ENCODE peak calls at places on chromosomes 12 and 14, in eight cellular contexts. J, V, W, R, Q, L, A and F are unnamed samples.

GRCh38 chr12:6342140-6342889 is 439 bp upstream of the TNFRSF1A start:
- DNase-seq in J (no peak), V (no peak), W (no peak), R (no peak), Q (no peak), L (no peak), A (no peak), F (no peak)

GRCh38 chr12:130522244-130522834 is 184.7 kb downstream of the PIWIL1 start:
- DNase-seq in J (no peak), V (no peak), W (no peak), R (no peak), Q (no peak), L (no peak), A (no peak), F (no peak)

GRCh38 chr12:67650127-67650495 is 1.6 kb downstream of the DYRK2 start:
- DNase-seq in J (peak; percentile 24), V (no peak), W (no peak), R (peak; percentile 59), Q (no peak), L (no peak), A (no peak), F (peak; percentile 19)

GRCh38 chr12:114848661-114849060 is 164.7 kb upstream of the TBX3 start:
- DNase-seq in J (peak; percentile 67), V (no peak), W (peak; percentile 82), R (peak; percentile 8), Q (peak; percentile 55), L (no peak), A (no peak), F (no peak)

GRCh38 chr14:71665157-71665556 is 267.1 kb upstream of the RGS6 start:
- DNase-seq in J (no peak), V (no peak), W (peak; percentile 68), R (no peak), Q (peak; percentile 89), L (no peak), A (no peak), F (no peak)

GRCh38 chr14:101552786-101553231 is 8.5 kb upstream of the DIO3 start:
- DNase-seq in J (no peak), V (no peak), W (no peak), R (no peak), Q (no peak), L (no peak), A (no peak), F (no peak)

GRCh38 chr14:68364823-68365222 is 428.0 kb downstream of the ZFP36L1 start:
- DNase-seq in J (no peak), V (no peak), W (no peak), R (no peak), Q (peak; percentile 44), L (no peak), A (no peak), F (no peak)

GRCh38 chr12:7431993-7432685 is 11.8 kb downstream of the CD163L1 start:
- DNase-seq in J (no peak), V (no peak), W (no peak), R (no peak), Q (no peak), L (no peak), A (no peak), F (no peak)

GRCh38 chr12:123062682-123063426 is 82.4 kb downstream of the ARL6IP4 start:
- DNase-seq in J (peak; percentile 92), V (peak; percentile 37), W (peak; percentile 57), R (peak; percentile 55), Q (peak; percentile 57), L (no peak), A (no peak), F (no peak)

GRCh38 chr12:12628013-12628412 is 16.3 kb downstream of the CREBL2 start:
- DNase-seq in J (no peak), V (no peak), W (peak; percentile 42), R (no peak), Q (peak; percentile 28), L (no peak), A (no peak), F (no peak)

GRCh38 chr14:68284333-68284732 is 464.8 kb downstream of the RAD51B start:
- DNase-seq in J (no peak), V (no peak), W (no peak), R (no peak), Q (no peak), L (no peak), A (no peak), F (no peak)

GRCh38 chr12:31715283-31715825 is 13.5 kb downstream of the AMN1 start:
- DNase-seq in J (no peak), V (peak; percentile 88), W (no peak), R (no peak), Q (peak; percentile 56), L (no peak), A (no peak), F (no peak)

GRCh38 chr12:100211698-100212097 is 11.1 kb downstream of the ACTR6 start:
- DNase-seq in J (no peak), V (no peak), W (no peak), R (no peak), Q (no peak), L (no peak), A (no peak), F (no peak)

GRCh38 chr12:100214518-100214917 is 13.9 kb downstream of the ACTR6 start:
- DNase-seq in J (no peak), V (no peak), W (no peak), R (no peak), Q (no peak), L (no peak), A (no peak), F (no peak)

GRCh38 chr12:100213016-100213891 is 12.6 kb downstream of the ACTR6 start:
- DNase-seq in J (no peak), V (no peak), W (no peak), R (no peak), Q (no peak), L (no peak), A (no peak), F (no peak)

GRCh38 chr12:100207311-100207710 is 6.7 kb downstream of the ACTR6 start:
- DNase-seq in J (no peak), V (no peak), W (no peak), R (no peak), Q (no peak), L (no peak), A (no peak), F (no peak)

GRCh38 chr12:100208834-100209233 is 8.2 kb downstream of the ACTR6 start:
- DNase-seq in J (no peak), V (no peak), W (no peak), R (no peak), Q (no peak), L (no peak), A (no peak), F (no peak)
- H3K4me3 ChIP-seq in J (no peak overlapping the region), V (no peak overlapping the region), W (no peak overlapping the region), R (no peak overlapping the region), Q (no peak overlapping the region), L (no peak overlapping the region), A (no peak overlapping the region), F (no peak overlapping the region)

GRCh38 chr14:25759251-25759650 is 709.3 kb upstream of the STXBP6 start:
- DNase-seq in J (no peak), V (no peak), W (no peak), R (no peak), Q (no peak), L (no peak), A (no peak), F (no peak)
- H3K27ac ChIP-seq in J (no peak overlapping the region), V (no peak overlapping the region), W (no peak overlapping the region), R (no peak overlapping the region), Q (no peak overlapping the region), L (no peak overlapping the region), A (no peak overlapping the region), F (no peak overlapping the region)

GRCh38 chr12:28583771-28584261 is 393.6 kb downstream of the CCDC91 start:
- DNase-seq in J (no peak), V (no peak), W (no peak), R (no peak), Q (peak; percentile 82), L (no peak), A (no peak), F (no peak)
- TF ChIP-seq CTCF in J (no peak), V (peak; percentile 47), W (peak; percentile 48), R (no peak), Q (peak; percentile 23), L (no peak), A (no peak), F (no peak)

DNA sequence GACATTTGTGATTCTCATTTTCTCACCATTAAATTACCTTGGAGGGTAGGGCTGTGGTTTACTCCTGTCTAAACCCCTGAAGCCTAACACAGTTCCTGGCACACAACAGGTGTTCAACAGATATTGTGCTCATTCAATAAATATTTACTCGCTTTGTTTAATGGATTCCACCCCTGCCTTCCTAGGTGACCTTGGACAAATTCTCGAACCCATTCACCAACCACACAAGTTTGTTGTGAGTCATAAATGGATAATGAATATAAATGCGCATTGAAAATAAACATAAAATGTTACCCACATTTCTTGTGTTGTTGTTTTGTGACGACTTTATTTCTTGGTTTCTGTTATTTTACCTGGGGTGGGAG is 362 bp upstream of the TSFM start:
- DNase-seq in J (no peak), V (no peak), W (no peak), R (no peak), Q (no peak), L (no peak), A (no peak), F (no peak)
- H3K4me3 ChIP-seq in J (no peak overlapping the region), V (peak overlapping the region; percentile 95), W (no peak overlapping the region), R (peak overlapping the region; percentile 90), Q (no peak overlapping the region), L (peak overlapping the region; percentile 93), A (peak overlapping the region; percentile 64), F (no peak overlapping the region)

GRCh38 chr12:124565656-124566180 is 1.7 kb downstream of the NCOR2 start:
- DNase-seq in J (no peak), V (no peak), W (no peak), R (no peak), Q (no peak), L (no peak), A (no peak), F (no peak)
- H3K27ac ChIP-seq in J (peak overlapping the region; percentile 99), V (no peak overlapping the region), W (no peak overlapping the region), R (peak overlapping the region; percentile 99), Q (peak overlapping the region; percentile 91), L (peak overlapping the region; percentile 99), A (peak overlapping the region; percentile 88), F (peak overlapping the region; percentile 97)

GRCh38 chr14:56490379-56490778 is 89.2 kb upstream of the TMEM260 start:
- DNase-seq in J (no peak), V (peak; percentile 56), W (no peak), R (no peak), Q (peak; percentile 14), L (no peak), A (no peak), F (no peak)
- TF ChIP-seq CTCF in J (peak; percentile 19), V (peak; percentile 83), W (peak; percentile 48), R (peak; percentile 63), Q (peak; percentile 50), L (peak; percentile 40), A (peak; percentile 81), F (peak; percentile 63)

DNA sequence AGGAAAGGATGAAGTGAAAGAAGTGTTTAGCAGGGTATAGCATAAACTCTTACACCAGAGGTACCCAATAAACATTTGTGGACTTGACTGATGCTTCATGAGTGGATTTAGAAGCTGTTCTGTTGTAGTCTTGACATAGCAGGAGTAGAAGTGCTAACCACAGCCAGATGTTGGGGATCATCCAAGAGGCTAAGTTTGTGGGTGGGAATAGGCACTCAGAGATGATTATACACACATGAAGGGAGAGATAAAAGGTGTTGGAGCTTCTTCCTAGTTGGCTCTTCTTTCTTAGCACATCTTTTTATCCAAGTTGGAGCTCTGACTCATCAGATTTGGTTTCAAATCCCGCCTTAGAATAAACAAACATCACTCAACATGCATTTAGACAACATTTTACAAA is 166.7 kb upstream of the E2F7 start:
- DNase-seq in J (no peak), V (no peak), W (no peak), R (no peak), Q (peak; percentile 74), L (no peak), A (no peak), F (no peak)
- H3K4me3 ChIP-seq in J (no peak overlapping the region), V (no peak overlapping the region), W (no peak overlapping the region), R (no peak overlapping the region), Q (no peak overlapping the region), L (no peak overlapping the region), A (no peak overlapping the region), F (no peak overlapping the region)

GRCh38 chr12:92506891-92507290 is 195.9 kb upstream of the PLEKHG7 start:
- DNase-seq in J (no peak), V (no peak), W (no peak), R (no peak), Q (no peak), L (no peak), A (no peak), F (no peak)
- H3K27ac ChIP-seq in J (no peak overlapping the region), V (no peak overlapping the region), W (no peak overlapping the region), R (peak overlapping the region; percentile 82), Q (no peak overlapping the region), L (peak overlapping the region; percentile 84), A (no peak overlapping the region), F (no peak overlapping the region)